ENCODE peak calls at places on chromosomes 13 and 19, in nine cellular contexts. One of them, this sample, is unnamed.

GRCh38 chr13:89227356-89227755 is 1556.2 kb downstream of the SLITRK5 start:
- DNase-seq in thoracic aorta: no peak
- DNase-seq in hepatocyte: no peak
- DNase-seq in tibial nerve: no peak
- DNase-seq in neural crest cell: no peak
- DNase-seq in body of pancreas: no peak
- DNase-seq in AG10803: no peak
- DNase-seq in HFFc6: no peak
- DNase-seq in cardiac fibroblast: no peak
- DNase-seq in this sample: no peak

GRCh38 chr13:99972190-99972731 is 694 bp upstream of the ZIC5 start:
- DNase-seq in thoracic aorta: no peak
- DNase-seq in hepatocyte: no peak
- DNase-seq in tibial nerve: no peak
- DNase-seq in neural crest cell: peak
- DNase-seq in body of pancreas: no peak
- DNase-seq in AG10803: no peak
- DNase-seq in HFFc6: no peak
- DNase-seq in cardiac fibroblast: no peak
- DNase-seq in this sample: no peak

GRCh38 chr19:16778796-16779411 is 50.3 kb upstream of the SIN3B start:
- DNase-seq in thoracic aorta: no peak
- DNase-seq in hepatocyte: peak
- DNase-seq in tibial nerve: no peak
- DNase-seq in neural crest cell: peak
- DNase-seq in body of pancreas: peak
- DNase-seq in AG10803: peak
- DNase-seq in HFFc6: peak
- DNase-seq in cardiac fibroblast: peak
- DNase-seq in this sample: no peak

GRCh38 chr13:29279859-29280258 is 315.6 kb downstream of the SLC7A1 start:
- DNase-seq in thoracic aorta: no peak
- DNase-seq in hepatocyte: no peak
- DNase-seq in tibial nerve: no peak
- DNase-seq in neural crest cell: no peak
- DNase-seq in body of pancreas: no peak
- DNase-seq in AG10803: no peak
- DNase-seq in HFFc6: no peak
- DNase-seq in cardiac fibroblast: no peak
- DNase-seq in this sample: no peak

GRCh38 chr13:44474122-44474910 is 100.7 kb downstream of the SERP2 start:
- DNase-seq in thoracic aorta: no peak
- DNase-seq in hepatocyte: no peak
- DNase-seq in tibial nerve: no peak
- DNase-seq in neural crest cell: no peak
- DNase-seq in body of pancreas: no peak
- DNase-seq in AG10803: peak
- DNase-seq in HFFc6: no peak
- DNase-seq in cardiac fibroblast: peak
- DNase-seq in this sample: no peak

GRCh38 chr13:91922969-91923592 is 524.7 kb downstream of the GPC5 start:
- DNase-seq in thoracic aorta: no peak
- DNase-seq in hepatocyte: peak
- DNase-seq in tibial nerve: no peak
- DNase-seq in neural crest cell: no peak
- DNase-seq in body of pancreas: no peak
- DNase-seq in AG10803: no peak
- DNase-seq in HFFc6: no peak
- DNase-seq in cardiac fibroblast: no peak
- DNase-seq in this sample: no peak

GRCh38 chr13:97116754-97117153 is 105.4 kb upstream of the MBNL2 start:
- DNase-seq in thoracic aorta: no peak
- DNase-seq in hepatocyte: peak
- DNase-seq in tibial nerve: no peak
- DNase-seq in neural crest cell: no peak
- DNase-seq in body of pancreas: peak
- DNase-seq in AG10803: peak
- DNase-seq in HFFc6: peak
- DNase-seq in cardiac fibroblast: peak
- DNase-seq in this sample: no peak

GRCh38 chr19:16703677-16704076 is 16.0 kb upstream of the NWD1 start:
- DNase-seq in thoracic aorta: no peak
- DNase-seq in hepatocyte: no peak
- DNase-seq in tibial nerve: no peak
- DNase-seq in neural crest cell: no peak
- DNase-seq in body of pancreas: no peak
- DNase-seq in AG10803: no peak
- DNase-seq in HFFc6: no peak
- DNase-seq in cardiac fibroblast: no peak
- DNase-seq in this sample: no peak

GRCh38 chr13:99294198-99294597 is 13.0 kb downstream of the GPR183 start:
- DNase-seq in thoracic aorta: no peak
- DNase-seq in hepatocyte: no peak
- DNase-seq in tibial nerve: no peak
- DNase-seq in neural crest cell: no peak
- DNase-seq in body of pancreas: no peak
- DNase-seq in AG10803: no peak
- DNase-seq in HFFc6: no peak
- DNase-seq in cardiac fibroblast: no peak
- DNase-seq in this sample: no peak

GRCh38 chr19:14113762-14114414 is 3.7 kb downstream of the PRKACA start:
- DNase-seq in thoracic aorta: no peak
- DNase-seq in hepatocyte: peak
- DNase-seq in tibial nerve: no peak
- DNase-seq in neural crest cell: peak
- DNase-seq in body of pancreas: no peak
- DNase-seq in AG10803: no peak
- DNase-seq in HFFc6: no peak
- DNase-seq in cardiac fibroblast: no peak
- DNase-seq in this sample: no peak

GRCh38 chr19:16259385-16260159 is 61.9 kb downstream of the AP1M1 start:
- DNase-seq in thoracic aorta: no peak
- DNase-seq in hepatocyte: no peak
- DNase-seq in tibial nerve: no peak
- DNase-seq in neural crest cell: no peak
- DNase-seq in body of pancreas: no peak
- DNase-seq in AG10803: no peak
- DNase-seq in HFFc6: no peak
- DNase-seq in cardiac fibroblast: no peak
- DNase-seq in this sample: no peak

GRCh38 chr19:3124630-3125029 is 11.2 kb upstream of the GNA15 start:
- DNase-seq in thoracic aorta: no peak
- DNase-seq in hepatocyte: no peak
- DNase-seq in tibial nerve: no peak
- DNase-seq in neural crest cell: no peak
- DNase-seq in body of pancreas: no peak
- DNase-seq in AG10803: no peak
- DNase-seq in HFFc6: no peak
- DNase-seq in cardiac fibroblast: no peak
- DNase-seq in this sample: no peak

GRCh38 chr19:3131168-3131567 is 4.7 kb upstream of the GNA15 start:
- DNase-seq in thoracic aorta: no peak
- DNase-seq in hepatocyte: no peak
- DNase-seq in tibial nerve: no peak
- DNase-seq in neural crest cell: no peak
- DNase-seq in body of pancreas: no peak
- DNase-seq in AG10803: no peak
- DNase-seq in HFFc6: no peak
- DNase-seq in cardiac fibroblast: no peak
- DNase-seq in this sample: no peak

GRCh38 chr19:3125900-3126524 is 9.8 kb upstream of the GNA15 start:
- DNase-seq in thoracic aorta: no peak
- DNase-seq in hepatocyte: peak
- DNase-seq in tibial nerve: no peak
- DNase-seq in neural crest cell: peak
- DNase-seq in body of pancreas: peak
- DNase-seq in AG10803: peak
- DNase-seq in HFFc6: no peak
- DNase-seq in cardiac fibroblast: peak
- DNase-seq in this sample: no peak

GRCh38 chr19:3132971-3133792 is 2.7 kb upstream of the GNA15 start:
- DNase-seq in thoracic aorta: no peak
- DNase-seq in hepatocyte: no peak
- DNase-seq in tibial nerve: no peak
- DNase-seq in neural crest cell: no peak
- DNase-seq in body of pancreas: peak
- DNase-seq in AG10803: peak
- DNase-seq in HFFc6: peak
- DNase-seq in cardiac fibroblast: peak
- DNase-seq in this sample: no peak

DNA sequence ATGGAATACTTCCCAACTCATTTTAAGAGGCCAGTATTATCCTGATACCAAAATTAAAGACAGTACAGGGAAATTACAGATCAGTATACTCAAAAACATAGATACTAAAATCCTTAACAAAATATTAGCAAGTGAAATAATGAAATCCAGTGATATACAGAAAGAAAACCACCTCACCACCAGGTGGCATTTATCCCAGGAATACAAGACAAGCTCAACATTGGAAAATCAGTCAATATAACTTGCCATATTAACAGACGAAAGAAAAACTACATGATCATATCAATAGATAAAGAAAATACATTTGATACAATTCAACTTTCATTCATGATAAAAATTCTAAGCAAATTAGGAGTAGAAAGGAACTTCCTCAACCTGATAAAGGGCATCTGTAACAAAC is 6.7 kb upstream of the GNA15 start:
- DNase-seq in thoracic aorta: no peak
- DNase-seq in hepatocyte: no peak
- DNase-seq in tibial nerve: no peak
- DNase-seq in neural crest cell: no peak
- DNase-seq in body of pancreas: peak
- DNase-seq in AG10803: peak
- DNase-seq in HFFc6: peak
- DNase-seq in cardiac fibroblast: peak
- DNase-seq in this sample: no peak
- TF ChIP-seq CTCF in thoracic aorta: no peak
- TF ChIP-seq CTCF in hepatocyte: peak
- TF ChIP-seq CTCF in tibial nerve: peak
- TF ChIP-seq CTCF in neural crest cell: peak
- TF ChIP-seq CTCF in body of pancreas: peak
- TF ChIP-seq CTCF in AG10803: peak
- TF ChIP-seq CTCF in HFFc6: peak
- TF ChIP-seq CTCF in cardiac fibroblast: peak
- TF ChIP-seq CTCF in this sample: peak

DNA sequence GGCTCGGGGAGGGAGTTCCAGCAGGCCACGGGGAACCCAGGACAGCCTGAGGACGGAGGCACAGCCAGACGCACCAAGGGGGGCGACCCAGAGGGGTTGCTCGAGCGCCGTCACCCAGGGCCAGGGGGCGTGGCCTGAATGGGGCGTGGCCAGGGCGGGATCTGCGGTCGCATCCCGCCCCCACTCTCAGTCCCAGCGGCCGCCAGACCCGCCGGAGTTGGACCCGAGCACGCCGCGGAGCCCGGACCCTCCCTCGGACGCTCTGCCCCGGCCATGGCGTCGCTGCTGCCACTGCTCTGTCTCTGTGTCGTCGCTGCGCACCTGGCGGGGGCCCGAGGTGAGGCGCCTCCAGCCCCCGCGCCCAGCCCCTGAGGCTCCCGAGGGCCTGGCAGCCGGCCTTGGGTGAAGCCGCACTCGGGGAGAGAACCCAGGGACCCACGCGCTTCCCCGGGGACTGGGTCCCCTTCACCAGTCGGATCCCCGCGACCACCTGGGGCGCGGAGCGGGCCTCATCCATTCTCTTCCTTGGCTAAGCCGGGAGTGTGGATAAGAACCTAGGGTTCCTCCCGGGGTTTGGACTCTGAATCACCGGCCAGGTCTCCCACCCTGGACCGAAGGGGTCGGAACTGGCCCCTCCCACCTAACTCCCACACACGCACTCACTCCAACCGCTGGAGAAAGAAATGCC is at the start of gene CILP2:
- DNase-seq in thoracic aorta: no peak
- DNase-seq in hepatocyte: peak
- DNase-seq in tibial nerve: no peak
- DNase-seq in neural crest cell: peak
- DNase-seq in body of pancreas: no peak
- DNase-seq in AG10803: no peak
- DNase-seq in HFFc6: no peak
- DNase-seq in cardiac fibroblast: no peak
- DNase-seq in this sample: no peak
- TF ChIP-seq CTCF in thoracic aorta: no peak
- TF ChIP-seq CTCF in hepatocyte: no peak
- TF ChIP-seq CTCF in tibial nerve: no peak
- TF ChIP-seq CTCF in neural crest cell: peak
- TF ChIP-seq CTCF in body of pancreas: no peak
- TF ChIP-seq CTCF in AG10803: no peak
- TF ChIP-seq CTCF in HFFc6: no peak
- TF ChIP-seq CTCF in cardiac fibroblast: no peak
- TF ChIP-seq CTCF in this sample: no peak

GRCh38 chr19:12495002-12495802 is 10.6 kb upstream of the ZNF709 start:
- DNase-seq in thoracic aorta: peak
- DNase-seq in hepatocyte: peak
- DNase-seq in tibial nerve: peak
- DNase-seq in neural crest cell: peak
- DNase-seq in body of pancreas: peak
- DNase-seq in AG10803: peak
- DNase-seq in HFFc6: peak
- DNase-seq in cardiac fibroblast: peak
- DNase-seq in this sample: peak
- TF ChIP-seq CTCF in thoracic aorta: peak
- TF ChIP-seq CTCF in hepatocyte: peak
- TF ChIP-seq CTCF in tibial nerve: peak
- TF ChIP-seq CTCF in neural crest cell: peak
- TF ChIP-seq CTCF in body of pancreas: peak
- TF ChIP-seq CTCF in AG10803: peak
- TF ChIP-seq CTCF in HFFc6: peak
- TF ChIP-seq CTCF in cardiac fibroblast: peak
- TF ChIP-seq CTCF in this sample: peak

GRCh38 chr19:45189971-45190370 is 11.4 kb downstream of the BLOC1S3 start:
- DNase-seq in thoracic aorta: no peak
- DNase-seq in hepatocyte: no peak
- DNase-seq in tibial nerve: no peak
- DNase-seq in neural crest cell: no peak
- DNase-seq in body of pancreas: no peak
- DNase-seq in AG10803: no peak
- DNase-seq in HFFc6: no peak
- DNase-seq in cardiac fibroblast: no peak
- DNase-seq in this sample: no peak

GRCh38 chr19:45186509-45187334 is 8.1 kb downstream of the BLOC1S3 start:
- DNase-seq in thoracic aorta: no peak
- DNase-seq in hepatocyte: no peak
- DNase-seq in tibial nerve: no peak
- DNase-seq in neural crest cell: no peak
- DNase-seq in body of pancreas: no peak
- DNase-seq in AG10803: no peak
- DNase-seq in HFFc6: peak
- DNase-seq in cardiac fibroblast: peak
- DNase-seq in this sample: no peak

GRCh38 chr19:45191324-45191845 is 12.8 kb downstream of the BLOC1S3 start:
- DNase-seq in thoracic aorta: no peak
- DNase-seq in hepatocyte: no peak
- DNase-seq in tibial nerve: no peak
- DNase-seq in neural crest cell: no peak
- DNase-seq in body of pancreas: no peak
- DNase-seq in AG10803: no peak
- DNase-seq in HFFc6: no peak
- DNase-seq in cardiac fibroblast: no peak
- DNase-seq in this sample: no peak

GRCh38 chr19:45184115-45184514 is 5.5 kb downstream of the BLOC1S3 start:
- DNase-seq in thoracic aorta: no peak
- DNase-seq in hepatocyte: no peak
- DNase-seq in tibial nerve: no peak
- DNase-seq in neural crest cell: no peak
- DNase-seq in body of pancreas: no peak
- DNase-seq in AG10803: no peak
- DNase-seq in HFFc6: no peak
- DNase-seq in cardiac fibroblast: no peak
- DNase-seq in this sample: no peak

GRCh38 chr19:45187421-45188100 is 9.0 kb downstream of the BLOC1S3 start:
- DNase-seq in thoracic aorta: no peak
- DNase-seq in hepatocyte: peak
- DNase-seq in tibial nerve: no peak
- DNase-seq in neural crest cell: no peak
- DNase-seq in body of pancreas: no peak
- DNase-seq in AG10803: no peak
- DNase-seq in HFFc6: no peak
- DNase-seq in cardiac fibroblast: no peak
- DNase-seq in this sample: no peak
- TF ChIP-seq CTCF in thoracic aorta: peak
- TF ChIP-seq CTCF in hepatocyte: peak
- TF ChIP-seq CTCF in tibial nerve: no peak
- TF ChIP-seq CTCF in neural crest cell: peak
- TF ChIP-seq CTCF in body of pancreas: peak
- TF ChIP-seq CTCF in AG10803: peak
- TF ChIP-seq CTCF in HFFc6: peak
- TF ChIP-seq CTCF in cardiac fibroblast: peak
- TF ChIP-seq CTCF in this sample: peak

This sample was measured in type B pancreatic cell.